ENCODE peak calls at places on chromosome 11, in seven cellular contexts. C is K562, F is progenitor cell of endocrine pancreas, T is cardiac muscle cell, B is colonic mucosa, K is right atrium auricular region, Z is fibroblast of the aortic adventitia. I is an unnamed sample.
A peak's percentile ranks its signal among the peaks of the same experiment; 100 is the strongest.

GRCh38 chr11:132943737-132944556 is 588.4 kb downstream of the OPCML start:
- DNase-seq in T (peak; percentile 43), Z (no peak), C (no peak), K (no peak), B (no peak), F (no peak), I (no peak)

GRCh38 chr11:124919836-124920755 is 1.0 kb downstream of the HEPN1 start:
- DNase-seq in T (no peak), Z (no peak), B (no peak), C (no peak), F (no peak), K (no peak), I (no peak)

GRCh38 chr11:20364412-20364792 is 888 bp downstream of the HTATIP2 start:
- DNase-seq in F (no peak), T (no peak), K (no peak), B (no peak), Z (no peak), C (peak; percentile 51), I (no peak)

GRCh38 chr11:26143553-26144308 is 188.2 kb upstream of the ANO3 start:
- DNase-seq in K (no peak), F (no peak), B (no peak), Z (no peak), T (no peak), C (no peak), I (no peak)

GRCh38 chr11:29300441-29300840 is 716.4 kb downstream of the KCNA4 start:
- DNase-seq in F (no peak), Z (peak; percentile 94), K (no peak), C (no peak), T (no peak), B (no peak), I (no peak)

GRCh38 chr11:67436459-67437081 is 912 bp downstream of the PTPRCAP start:
- DNase-seq in C (peak; percentile 85), T (no peak), Z (no peak), K (no peak), F (no peak), B (no peak), I (no peak)

GRCh38 chr11:69744435-69744834 is 30.7 kb downstream of the FGF4 start:
- DNase-seq in K (no peak), Z (peak; percentile 19), F (no peak), B (no peak), T (no peak), C (no peak), I (no peak)

GRCh38 chr11:132427611-132428010 is 1057.2 kb downstream of the NTM start:
- DNase-seq in B (no peak), C (no peak), K (no peak), F (no peak), T (no peak), Z (no peak), I (no peak)

GRCh38 chr11:108854366-108854765 is 189.5 kb downstream of the DDX10 start:
- DNase-seq in B (no peak), T (no peak), C (no peak), F (no peak), K (no peak), Z (peak; percentile 35), I (no peak)

GRCh38 chr11:6437993-6438392 is 2.8 kb downstream of the HPX start:
- DNase-seq in C (no peak), Z (no peak), T (no peak), K (no peak), B (no peak), F (no peak), I (no peak)

GRCh38 chr11:129696309-129696989 is 119.2 kb upstream of the TMEM45B start:
- DNase-seq in K (no peak), C (no peak), F (no peak), B (no peak), Z (no peak), T (no peak), I (no peak)

GRCh38 chr11:69105431-69106123 is 50.2 kb upstream of the SMIM38 start:
- DNase-seq in K (no peak), C (no peak), T (no peak), Z (no peak), B (no peak), F (no peak), I (no peak)

GRCh38 chr11:121127809-121128208 is 26.8 kb downstream of the TECTA start:
- DNase-seq in K (no peak), C (no peak), B (no peak), Z (no peak), F (no peak), T (no peak), I (peak; percentile 78)

GRCh38 chr11:44894217-44894617 is 56.5 kb downstream of the TP53I11 start:
- DNase-seq in C (peak; percentile 68), B (peak; percentile 50), K (peak; percentile 71), T (peak; percentile 89), F (peak; percentile 72), Z (peak; percentile 63), I (peak; percentile 85)

GRCh38 chr11:69910519-69911309 is 91.5 kb upstream of the FGF3 start:
- DNase-seq in B (no peak), K (no peak), C (no peak), Z (no peak), T (no peak), F (no peak), I (no peak)

GRCh38 chr11:110125632-110126031 is 32.4 kb downstream of the ZC3H12C start:
- DNase-seq in K (no peak), T (no peak), C (peak; percentile 46), B (no peak), Z (peak; percentile 40), F (no peak), I (no peak)

GRCh38 chr11:57049749-57050148 is 61.0 kb downstream of the OR5AK2 start:
- DNase-seq in T (no peak), F (no peak), B (no peak), C (no peak), K (no peak), Z (no peak), I (no peak)

GRCh38 chr11:27558401-27558800 is 51.8 kb upstream of the LIN7C start:
- DNase-seq in B (no peak), T (no peak), C (no peak), K (no peak), Z (no peak), F (no peak), I (no peak)

GRCh38 chr11:47944555-47945128 is 35.7 kb upstream of the PTPRJ start:
- DNase-seq in F (no peak), K (no peak), Z (no peak), B (no peak), T (no peak), C (peak; percentile 20), I (no peak)

GRCh38 chr11:111542606-111543275 is 2.2 kb downstream of the LAYN start:
- DNase-seq in F (no peak), K (no peak), B (no peak), C (no peak), T (no peak), Z (no peak), I (no peak)

GRCh38 chr11:66850588-66851250 is 6.1 kb upstream of the LRFN4 start:
- DNase-seq in Z (no peak), C (no peak), B (no peak), F (no peak), T (no peak), K (no peak), I (no peak)

GRCh38 chr11:68118753-68119448 is 2.3 kb downstream of the CHKA start:
- DNase-seq in F (no peak), C (peak; percentile 47), Z (no peak), B (no peak), K (no peak), T (peak; percentile 31), I (no peak)

DNA sequence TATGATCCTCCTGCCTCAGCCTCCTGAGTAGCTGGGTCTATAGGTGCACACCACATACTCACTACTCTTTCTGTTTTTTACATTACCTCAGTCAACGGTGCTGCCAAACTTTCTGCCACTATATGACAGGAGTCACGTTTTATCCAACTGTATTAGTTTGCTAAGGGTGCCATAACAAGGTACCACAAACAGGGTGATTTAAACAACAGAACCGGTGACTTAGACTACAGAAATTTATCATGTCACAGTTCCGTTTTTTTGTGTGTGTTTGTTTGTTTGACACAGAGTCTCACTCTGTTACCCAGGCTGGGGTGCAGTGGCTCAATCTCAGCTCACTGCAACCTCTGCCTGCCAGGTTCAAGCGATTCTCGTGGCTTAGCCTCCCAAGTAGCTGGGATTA is 6.3 kb upstream of the SWAP70 start:
- DNase-seq in F (no peak), T (no peak), B (no peak), C (no peak), Z (no peak), K (no peak), I (no peak)
- TF ChIP-seq CTCF in F (no peak), T (no peak), B (no peak), C (no peak), Z (no peak), K (no peak), I (no peak)

GRCh38 chr11:117144477-117145392 is 648 bp downstream of the PAFAH1B2 start:
- DNase-seq in F (no peak), Z (peak; percentile 82), C (peak; percentile 75), K (peak; percentile 78), B (peak; percentile 67), T (peak; percentile 78), I (peak; percentile 74)
- TF ChIP-seq CTCF in F (no peak), Z (no peak), C (no peak), K (no peak), B (no peak), T (no peak), I (no peak)

GRCh38 chr11:15816996-15817395 is 539.4 kb downstream of the SOX6 start:
- DNase-seq in K (no peak), T (no peak), B (no peak), Z (peak; percentile 36), C (no peak), F (no peak), I (no peak)

GRCh38 chr11:15821471-15821870 is 534.9 kb downstream of the SOX6 start:
- DNase-seq in F (no peak), Z (no peak), T (no peak), B (no peak), C (no peak), K (no peak), I (no peak)

GRCh38 chr11:15816270-15816871 is 540.0 kb downstream of the SOX6 start:
- DNase-seq in K (peak; percentile 77), T (no peak), Z (peak; percentile 94), C (no peak), B (no peak), F (no peak), I (peak; percentile 41)

GRCh38 chr11:15818132-15818842 is 538.1 kb downstream of the SOX6 start:
- DNase-seq in K (no peak), T (no peak), C (no peak), F (no peak), B (peak; percentile 38), Z (no peak), I (no peak)

DNA sequence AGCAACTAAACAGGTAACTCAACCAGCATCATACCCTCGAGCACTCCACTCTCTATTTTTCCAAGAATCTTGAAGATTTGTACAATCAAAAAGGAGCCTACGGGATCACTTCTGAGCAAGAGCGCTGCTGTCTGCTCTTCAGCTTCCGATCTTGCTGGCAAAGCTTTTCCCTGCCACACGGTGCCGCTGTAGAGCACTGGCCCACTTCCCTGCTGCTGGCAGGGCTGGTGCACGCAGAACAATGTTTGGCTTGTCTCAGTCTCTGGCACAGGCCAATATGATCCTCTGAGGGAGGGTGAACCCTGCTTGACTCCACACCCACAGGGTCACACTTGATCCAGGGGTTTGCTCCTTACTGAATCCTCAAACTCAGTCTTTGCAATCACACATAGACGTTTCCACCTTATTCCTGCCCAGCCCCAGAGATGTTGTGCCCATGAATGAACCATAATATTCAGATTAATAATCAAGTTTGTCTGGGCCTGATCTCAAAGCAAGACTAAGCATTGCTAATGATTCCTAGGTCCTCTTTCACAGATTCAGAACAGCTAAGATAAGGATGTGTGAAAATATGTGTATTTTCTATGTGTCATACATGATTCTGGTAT is 536.6 kb downstream of the SOX6 start:
- DNase-seq in B (peak; percentile 86), Z (peak; percentile 53), F (peak; percentile 37), C (peak; percentile 66), K (peak; percentile 73), T (peak; percentile 69), I (peak; percentile 64)
- TF ChIP-seq CTCF in B (peak; percentile 87), Z (peak; percentile 85), F (peak; percentile 85), C (peak; percentile 85), K (peak; percentile 94), T (peak; percentile 96), I (peak; percentile 65)

GRCh38 chr11:81569999-81570398 is 1163.7 kb downstream of the FAM181B start:
- DNase-seq in B (no peak), K (no peak), Z (no peak), C (no peak), T (no peak), F (no peak), I (no peak)
- TF ChIP-seq CTCF in B (no peak), K (no peak), Z (no peak), C (no peak), T (no peak), F (peak; percentile 27), I (no peak)